ENCODE peak calls at places on chromosomes 3 and 15, in seven cellular contexts. T is IMR-90, E is H1, F is mesendoderm, R is neuronal stem cell, P is trophoblast cell, O is H9. X is an unnamed sample.

GRCh38 chr3:9314796-9315195 is 48.1 kb upstream of the THUMPD3 start:
- DNase-seq in T (no peak), E (no peak), F (no peak), R (no peak), P (no peak), O (no peak), X (no peak)

GRCh38 chr15:77633913-77634265 is 1.2 kb upstream of the LINGO1 start:
- DNase-seq in T (no peak), E (peak), F (peak), R (no peak), P (no peak), O (peak), X (no peak)

GRCh38 chr15:93067649-93068085 is 21.3 kb downstream of the RGMA start:
- DNase-seq in T (no peak), E (no peak), F (no peak), R (no peak), P (no peak), O (no peak), X (no peak)

GRCh38 chr3:41853495-41853894 is 108.4 kb downstream of the ULK4 start:
- DNase-seq in T (peak), E (no peak), F (peak), R (no peak), P (no peak), O (no peak), X (no peak)

GRCh38 chr3:181629029-181629428 is 82.7 kb upstream of the SOX2 start:
- DNase-seq in T (peak), E (no peak), F (no peak), R (no peak), P (no peak), O (no peak), X (no peak)

GRCh38 chr3:39907981-39908380 is 98.6 kb downstream of the MYRIP start:
- DNase-seq in T (no peak), E (no peak), F (peak), R (no peak), P (no peak), O (no peak), X (no peak)

GRCh38 chr15:74920472-74920871 is 13.8 kb upstream of the FAM219B start:
- DNase-seq in T (no peak), E (no peak), F (no peak), R (no peak), P (no peak), O (no peak), X (peak)

GRCh38 chr15:32941823-32942222 is 224.0 kb downstream of the GREM1 start:
- DNase-seq in T (no peak), E (no peak), F (no peak), R (no peak), P (no peak), O (no peak), X (no peak)

GRCh38 chr3:149898771-149899170 is 71.9 kb downstream of the PFN2 start:
- DNase-seq in T (peak), E (no peak), F (peak), R (no peak), P (no peak), O (no peak), X (peak)

GRCh38 chr3:135000465-135000864 is 205.4 kb downstream of the EPHB1 start:
- DNase-seq in T (no peak), E (no peak), F (no peak), R (no peak), P (no peak), O (no peak), X (no peak)

GRCh38 chr3:84724877-84725276 is 233.9 kb upstream of the CADM2 start:
- DNase-seq in T (no peak), E (no peak), F (peak), R (no peak), P (peak), O (no peak), X (no peak)

GRCh38 chr3:18438586-18438985 is 13.4 kb upstream of the SATB1 start:
- DNase-seq in T (no peak), E (no peak), F (no peak), R (no peak), P (no peak), O (no peak), X (no peak)

GRCh38 chr15:35427091-35427490 is 118.9 kb downstream of the DPH6 start:
- DNase-seq in T (peak), E (no peak), F (peak), R (no peak), P (peak), O (no peak), X (peak)

GRCh38 chr3:99023590-99024192 is 122.2 kb upstream of the DCBLD2 start:
- DNase-seq in T (peak), E (no peak), F (peak), R (peak), P (peak), O (no peak), X (peak)

GRCh38 chr15:25693321-25694237 is 169.5 kb downstream of the ATP10A start:
- DNase-seq in T (peak), E (peak), F (peak), R (peak), P (peak), O (peak), X (no peak)

GRCh38 chr15:40409366-40409765 is 3.8 kb downstream of the IVD start:
- DNase-seq in T (no peak), E (no peak), F (no peak), R (no peak), P (peak), O (no peak), X (no peak)

GRCh38 chr15:41659190-41659589 is 1.0 kb upstream of the MGA start:
- DNase-seq in T (no peak), E (no peak), F (no peak), R (no peak), P (no peak), O (no peak), X (no peak)
- H3K23ac ChIP-seq in T (peak), E (no peak), F (no peak), R (no peak), P (no peak), O (no peak), X (no peak)

GRCh38 chr3:171862392-171862791 is 19.2 kb downstream of the TMEM212 start:
- DNase-seq in T (no peak), E (no peak), F (no peak), R (no peak), P (no peak), O (no peak), X (no peak)

GRCh38 chr3:171863920-171864319 is 20.8 kb downstream of the TMEM212 start:
- DNase-seq in T (no peak), E (no peak), F (no peak), R (no peak), P (no peak), O (no peak), X (no peak)

GRCh38 chr3:171865191-171865865 is 22.2 kb downstream of the TMEM212 start:
- DNase-seq in T (no peak), E (no peak), F (no peak), R (no peak), P (peak), O (no peak), X (peak)

GRCh38 chr3:171860830-171861535 is 17.8 kb downstream of the TMEM212 start:
- DNase-seq in T (peak), E (no peak), F (no peak), R (no peak), P (no peak), O (no peak), X (no peak)

DNA sequence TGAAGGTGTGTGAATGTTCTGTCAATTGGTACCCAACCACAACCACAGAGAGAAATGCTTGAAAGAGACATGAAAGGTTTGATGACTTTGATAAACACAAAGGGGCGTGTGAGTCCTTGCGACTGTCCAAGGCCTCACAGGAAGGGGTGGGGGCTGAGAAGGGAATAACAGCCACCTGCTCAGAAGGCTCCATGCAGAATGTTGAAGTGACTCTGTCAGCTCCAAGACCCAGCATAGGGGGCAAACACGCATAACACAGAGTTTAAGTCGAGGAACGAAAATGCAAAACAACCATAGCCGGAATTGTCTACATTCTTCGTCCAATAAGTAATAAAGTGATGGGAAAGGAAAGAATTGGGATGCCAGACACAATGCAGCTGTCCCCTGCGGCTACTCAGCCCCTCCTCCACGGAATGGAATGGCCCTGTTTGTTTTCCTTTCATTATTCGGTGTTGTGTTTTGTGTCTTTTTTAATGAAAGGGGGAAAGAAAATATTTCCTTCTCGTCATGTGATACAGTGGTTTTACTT is 19.9 kb downstream of the TMEM212 start:
- DNase-seq in T (peak), E (no peak), F (no peak), R (no peak), P (peak), O (no peak), X (peak)
- H3K9ac ChIP-seq in T (no peak), E (no peak), F (no peak), R (no peak), P (no peak), O (no peak), X (no peak)

DNA sequence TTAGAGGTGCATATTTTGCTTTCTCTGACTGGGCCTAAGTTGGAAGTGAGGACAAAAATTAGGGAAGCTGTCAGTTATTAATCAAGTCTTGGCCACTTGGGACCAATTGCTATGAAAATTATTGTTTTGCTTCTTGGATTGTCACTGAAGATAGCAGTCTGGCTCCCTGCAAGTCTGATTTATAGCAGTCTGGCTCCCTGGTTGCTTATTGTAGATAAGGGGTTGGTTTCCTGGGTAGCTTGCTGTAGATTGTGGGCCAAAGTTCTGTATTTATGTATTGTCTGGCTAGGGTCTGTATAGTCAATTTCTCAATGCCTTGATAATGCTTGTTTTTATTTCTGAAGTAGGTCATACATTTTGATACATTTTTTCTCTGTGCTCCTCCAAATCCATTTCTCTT is 13.3 kb upstream of the DRD3 start:
- DNase-seq in T (no peak), E (no peak), F (no peak), R (no peak), P (no peak), O (no peak), X (no peak)
- H3K23ac ChIP-seq in T (no peak), E (no peak), F (no peak), R (no peak), P (no peak), O (no peak), X (no peak)

GRCh38 chr3:172104471-172105072 is 65.2 kb downstream of the FNDC3B start:
- DNase-seq in T (no peak), E (no peak), F (peak), R (peak), P (no peak), O (peak), X (no peak)
- H3K9ac ChIP-seq in T (no peak), E (no peak), F (no peak), R (no peak), P (no peak), O (no peak), X (peak)

GRCh38 chr3:43222594-43222993 is 63.7 kb upstream of the SNRK start:
- DNase-seq in T (no peak), E (no peak), F (no peak), R (no peak), P (no peak), O (no peak), X (no peak)
- H3K23ac ChIP-seq in T (no peak), E (no peak), F (no peak), R (no peak), P (no peak), O (no peak), X (no peak)

DNA sequence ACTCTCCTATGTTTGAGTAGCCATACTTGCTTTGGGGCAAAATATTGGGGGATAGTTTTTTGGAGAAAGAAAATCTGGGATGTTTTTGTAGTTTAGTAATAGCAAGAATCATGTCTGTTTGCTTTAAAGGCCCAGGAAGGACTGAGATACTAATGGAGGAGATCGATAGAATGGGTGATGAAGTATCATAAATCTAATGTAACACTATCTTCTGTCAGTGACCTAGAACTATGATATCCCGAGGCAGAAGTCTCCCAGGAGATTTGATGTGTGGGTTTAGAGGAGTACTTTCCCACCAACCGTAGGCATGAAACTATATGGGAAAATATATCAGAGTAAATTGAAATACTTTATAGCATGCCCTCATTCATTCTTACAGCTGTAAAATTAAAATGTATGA is 21.0 kb upstream of the NFKBIZ start:
- DNase-seq in T (no peak), E (no peak), F (no peak), R (no peak), P (no peak), O (no peak), X (no peak)
- H3K9ac ChIP-seq in T (peak), E (no peak), F (no peak), R (no peak), P (no peak), O (peak), X (peak)

DNA sequence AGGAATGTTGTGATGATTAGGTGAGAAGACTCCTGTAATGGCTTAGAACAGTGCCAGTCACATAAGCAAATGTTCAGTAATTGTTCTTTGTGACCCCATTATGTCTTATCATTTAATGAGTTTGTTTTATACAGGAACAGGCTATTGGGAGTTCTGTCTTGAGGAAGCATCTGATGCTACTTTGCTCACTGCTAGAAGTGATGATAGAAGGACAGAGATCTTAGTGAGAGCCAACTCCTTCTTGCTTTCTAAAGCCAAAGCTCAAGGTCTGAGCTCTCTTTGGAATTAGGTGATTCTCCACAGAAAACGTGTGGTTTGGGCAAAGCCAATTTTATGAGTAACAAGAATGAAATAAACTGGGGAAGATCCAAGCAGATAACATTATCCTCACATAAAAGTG is 214.8 kb downstream of the LRTM1 start:
- DNase-seq in T (no peak), E (no peak), F (no peak), R (no peak), P (no peak), O (no peak), X (no peak)
- H3K23ac ChIP-seq in T (no peak), E (no peak), F (no peak), R (no peak), P (no peak), O (no peak), X (no peak)

GRCh38 chr15:29331669-29332068 is 62.0 kb upstream of the NSMCE3 start:
- DNase-seq in T (no peak), E (no peak), F (no peak), R (no peak), P (no peak), O (no peak), X (no peak)
- H3K9ac ChIP-seq in T (no peak), E (no peak), F (no peak), R (no peak), P (no peak), O (no peak), X (no peak)

GRCh38 chr3:131912255-131912654 is 122.6 kb downstream of the CPNE4 start:
- DNase-seq in T (no peak), E (no peak), F (no peak), R (no peak), P (no peak), O (no peak), X (no peak)
- H3K23ac ChIP-seq in T (no peak), E (no peak), F (no peak), R (no peak), P (no peak), O (no peak), X (no peak)

GRCh38 chr3:71977525-71977924 is 192.6 kb upstream of the PROK2 start:
- DNase-seq in T (no peak), E (no peak), F (peak), R (no peak), P (no peak), O (no peak), X (no peak)
- H3K9ac ChIP-seq in T (no peak), E (no peak), F (no peak), R (no peak), P (no peak), O (no peak), X (no peak)

X was measured in mesenchymal stem cell.